ENCODE peak calls at places on chromosomes 7 and 10, in nine cellular contexts. W is T-helper 9 cell; N is RCC 7860; C is stimulated activated CD4-positive, alpha-beta T cell treated with anti-CD3 and anti-CD28 coated beads, Interleukin-2, amount 100 ng/mL, for 48 hours; G is Panc1; R is hepatic stellate cell; K is ELR; H is endothelial cell; Q is CD14-positive monocyte. Y is an unnamed sample.
A peak's percentile ranks its signal among the peaks of the same experiment; 100 is the strongest.

GRCh38 chr7:81882086-81882485 is 112.2 kb upstream of the HGF start:
- DNase-seq in W (no peak), N (no peak), C (no peak), G (no peak), R (no peak), K (no peak), H (no peak), Q (no peak), Y (no peak)

GRCh38 chr7:1716263-1717094 is 46.4 kb downstream of the ELFN1 start:
- DNase-seq in W (no peak), N (peak; percentile 53), C (no peak), G (no peak), R (peak; percentile 70), K (peak; percentile 42), H (no peak), Q (no peak), Y (no peak)

GRCh38 chr10:103807996-103808395 is 47.4 kb downstream of the SH3PXD2A start:
- DNase-seq in W (no peak), N (no peak), C (no peak), G (no peak), R (no peak), K (no peak), H (no peak), Q (no peak), Y (no peak)

GRCh38 chr7:112212516-112213036 is 6.1 kb downstream of the ZNF277 start:
- DNase-seq in W (no peak), N (no peak), C (no peak), G (no peak), R (no peak), K (no peak), H (no peak), Q (no peak), Y (no peak)

GRCh38 chr7:151520419-151521229 is 929 bp upstream of the RHEB start:
- DNase-seq in W (peak; percentile 17), N (peak; percentile 33), C (peak; percentile 32), G (no peak), R (peak; percentile 32), K (peak; percentile 37), H (peak; percentile 28), Q (peak; percentile 52), Y (peak; percentile 34)

GRCh38 chr7:11486271-11486670 is 345.7 kb downstream of the THSD7A start:
- DNase-seq in W (no peak), N (no peak), C (no peak), G (no peak), R (no peak), K (peak; percentile 17), H (no peak), Q (no peak), Y (no peak)

GRCh38 chr7:115477193-115477651 is 553.3 kb downstream of the TFEC start:
- DNase-seq in W (no peak), N (no peak), C (no peak), G (no peak), R (peak; percentile 6), K (peak; percentile 56), H (peak; percentile 61), Q (no peak), Y (peak; percentile 21)

GRCh38 chr10:89342219-89342966 is 14.6 kb downstream of the IFIT3 start:
- DNase-seq in W (no peak), N (peak; percentile 21), C (no peak), G (no peak), R (peak; percentile 25), K (peak; percentile 71), H (no peak), Q (no peak), Y (no peak)

GRCh38 chr7:151614019-151614418 is 94.3 kb upstream of the RHEB start:
- DNase-seq in W (no peak), N (no peak), C (no peak), G (no peak), R (no peak), K (no peak), H (no peak), Q (no peak), Y (no peak)

GRCh38 chr10:114550756-114551290 is 107.3 kb downstream of the ABLIM1 start:
- DNase-seq in W (no peak), N (peak; percentile 44), C (no peak), G (no peak), R (no peak), K (peak; percentile 73), H (no peak), Q (no peak), Y (no peak)

GRCh38 chr7:90869335-90869734 is 273.2 kb downstream of the CDK14 start:
- DNase-seq in W (no peak), N (no peak), C (no peak), G (no peak), R (no peak), K (no peak), H (no peak), Q (no peak), Y (no peak)

GRCh38 chr10:129410688-129411087 is 56.4 kb upstream of the MGMT start:
- DNase-seq in W (no peak), N (no peak), C (no peak), G (no peak), R (no peak), K (no peak), H (no peak), Q (no peak), Y (no peak)

GRCh38 chr10:94293344-94293743 is 69.4 kb downstream of the NOC3L start:
- DNase-seq in W (no peak), N (no peak), C (no peak), G (no peak), R (peak; percentile 11), K (no peak), H (no peak), Q (no peak), Y (no peak)

GRCh38 chr10:62582098-62582705 is 208.0 kb downstream of the ZNF365 start:
- DNase-seq in W (no peak), N (peak; percentile 44), C (no peak), G (no peak), R (no peak), K (peak; percentile 65), H (no peak), Q (no peak), Y (no peak)

GRCh38 chr10:34489973-34490372 is 325.1 kb downstream of the PARD3 start:
- DNase-seq in W (no peak), N (peak; percentile 67), C (no peak), G (no peak), R (no peak), K (peak; percentile 76), H (no peak), Q (no peak), Y (no peak)

GRCh38 chr7:137167609-137168008 is 175.9 kb downstream of the PTN start:
- DNase-seq in W (no peak), N (no peak), C (no peak), G (no peak), R (no peak), K (no peak), H (no peak), Q (no peak), Y (no peak)

GRCh38 chr10:11150255-11150731 is 132.6 kb downstream of the CELF2 start:
- DNase-seq in W (peak; percentile 22), N (no peak), C (no peak), G (no peak), R (no peak), K (no peak), H (no peak), Q (no peak), Y (no peak)

GRCh38 chr7:51234139-51234538 is 82.5 kb downstream of the COBL start:
- DNase-seq in W (no peak), N (no peak), C (no peak), G (no peak), R (no peak), K (no peak), H (no peak), Q (no peak), Y (no peak)

GRCh38 chr7:130394421-130395188 is 14.3 kb downstream of the CPA1 start:
- DNase-seq in W (no peak), N (no peak), C (no peak), G (no peak), R (no peak), K (no peak), H (no peak), Q (no peak), Y (no peak)

GRCh38 chr7:20393021-20394015 is 62.6 kb downstream of the ITGB8 start:
- DNase-seq in W (no peak), N (peak; percentile 28), C (no peak), G (no peak), R (no peak), K (no peak), H (no peak), Q (no peak), Y (no peak)

GRCh38 chr7:117061751-117062150 is 108.5 kb downstream of the ST7 start:
- DNase-seq in W (no peak), N (peak; percentile 24), C (no peak), G (no peak), R (peak; percentile 27), K (peak; percentile 67), H (no peak), Q (no peak), Y (no peak)

GRCh38 chr10:82660205-82660604 is 785.2 kb downstream of the NRG3 start:
- DNase-seq in W (no peak), N (no peak), C (no peak), G (no peak), R (no peak), K (peak; percentile 0), H (no peak), Q (no peak), Y (no peak)

GRCh38 chr10:47406870-47407648 is 23.0 kb upstream of the ZNF488 start:
- DNase-seq in W (no peak), N (peak; percentile 97), C (no peak), G (peak; percentile 81), R (peak; percentile 42), K (peak; percentile 99), H (no peak), Q (no peak), Y (peak; percentile 33)

GRCh38 chr10:23253780-23254179 is 61.7 kb downstream of the PTF1A start:
- DNase-seq in W (no peak), N (no peak), C (no peak), G (no peak), R (no peak), K (no peak), H (no peak), Q (no peak), Y (no peak)

GRCh38 chr10:74929197-74929596 is 102.8 kb downstream of the KAT6B start:
- DNase-seq in W (no peak), N (no peak), C (no peak), G (no peak), R (peak; percentile 17), K (peak; percentile 68), H (no peak), Q (no peak), Y (no peak)

GRCh38 chr7:120988591-120989299 is at the start of gene CPED1:
- DNase-seq in W (peak; percentile 10), N (peak; percentile 45), C (peak; percentile 26), G (no peak), R (peak; percentile 58), K (peak; percentile 80), H (peak; percentile 59), Q (peak; percentile 50), Y (peak; percentile 76)

GRCh38 chr7:63030061-63030460 is 968.6 kb upstream of the ZNF722 start:
- DNase-seq in W (no peak), N (no peak), C (no peak), G (no peak), R (no peak), K (no peak), H (no peak), Q (no peak), Y (no peak)

GRCh38 chr10:57222603-57223002 is 861.5 kb upstream of the ZWINT start:
- DNase-seq in W (no peak), N (no peak), C (no peak), G (no peak), R (no peak), K (no peak), H (no peak), Q (no peak), Y (peak; percentile 67)

GRCh38 chr7:88344956-88345832 is 38.5 kb upstream of the STEAP4 start:
- DNase-seq in W (no peak), N (no peak), C (no peak), G (no peak), R (peak; percentile 6), K (peak; percentile 5), H (peak; percentile 62), Q (no peak), Y (peak; percentile 36)

GRCh38 chr7:24851791-24852190 is 94.5 kb upstream of the GSDME start:
- DNase-seq in W (no peak), N (peak; percentile 54), C (no peak), G (no peak), R (no peak), K (peak; percentile 62), H (no peak), Q (no peak), Y (no peak)

GRCh38 chr7:25832456-25832855 is 319.5 kb upstream of the NFE2L3 start:
- DNase-seq in W (no peak), N (no peak), C (no peak), G (no peak), R (no peak), K (no peak), H (no peak), Q (no peak), Y (no peak)